ENCODE peak calls at places on chromosome 12, in six cellular contexts. Q is activated B cell treated with CpG ODN at 0.5 μM for 24 hours; X is psoas muscle; U is neural crest cell; G is CD4-positive, alpha-beta T cell; B is lower lobe of right lung. V is an unnamed sample.

GRCh38 chr12:79451988-79452387 is 238.8 kb downstream of the PAWR start:
- DNase-seq in Q (no peak), X (peak; percentile 63), U (no peak), G (no peak), B (no peak), V (no peak)

GRCh38 chr12:125738211-125738610 is 673.0 kb downstream of the AACS start:
- DNase-seq in Q (no peak), X (no peak), U (no peak), G (no peak), B (no peak), V (no peak)

GRCh38 chr12:48615681-48616080 is 45.8 kb upstream of the LALBA start:
- DNase-seq in Q (no peak), X (no peak), U (no peak), G (no peak), B (no peak), V (no peak)

GRCh38 chr12:99436584-99436983 is 211.0 kb upstream of the GARIN6 start:
- DNase-seq in Q (no peak), X (no peak), U (no peak), G (no peak), B (no peak), V (no peak)

GRCh38 chr12:71840226-71840847 is 778 bp downstream of the TBC1D15 start:
- DNase-seq in Q (no peak), X (no peak), U (no peak), G (no peak), B (no peak), V (no peak)

GRCh38 chr12:23093488-23093887 is 468.5 kb downstream of the ETNK1 start:
- DNase-seq in Q (no peak), X (no peak), U (no peak), G (no peak), B (no peak), V (no peak)

GRCh38 chr12:127272864-127273263 is 994.1 kb upstream of the TMEM132C start:
- DNase-seq in Q (no peak), X (no peak), U (no peak), G (no peak), B (no peak), V (no peak)

GRCh38 chr12:117036547-117036946 is 62.7 kb downstream of the TESC start:
- DNase-seq in Q (no peak), X (no peak), U (no peak), G (no peak), B (no peak), V (no peak)

GRCh38 chr12:104360157-104360556 is 56.6 kb downstream of the EID3 start:
- DNase-seq in Q (no peak), X (no peak), U (no peak), G (no peak), B (no peak), V (no peak)

GRCh38 chr12:26648999-26649398 is 184.0 kb downstream of the ITPR2 start:
- DNase-seq in Q (no peak), X (no peak), U (no peak), G (no peak), B (no peak), V (no peak)

GRCh38 chr12:26845057-26845666 is 12.2 kb upstream of the ITPR2 start:
- DNase-seq in Q (no peak), X (peak; percentile 71), U (peak; percentile 64), G (no peak), B (peak; percentile 63), V (no peak)

GRCh38 chr12:54300732-54301427 is at the start of gene NFE2:
- DNase-seq in Q (no peak), X (peak; percentile 74), U (peak; percentile 53), G (no peak), B (peak; percentile 86), V (no peak)

GRCh38 chr12:31737345-31737744 is 8.5 kb upstream of the AMN1 start:
- DNase-seq in Q (no peak), X (no peak), U (no peak), G (no peak), B (no peak), V (no peak)

GRCh38 chr12:99766408-99766807 is 118.9 kb downstream of the GARIN6 start:
- DNase-seq in Q (no peak), X (no peak), U (no peak), G (no peak), B (no peak), V (no peak)

GRCh38 chr12:89665556-89665955 is 43.1 kb downstream of the ATP2B1 start:
- DNase-seq in Q (no peak), X (no peak), U (no peak), G (no peak), B (no peak), V (no peak)

GRCh38 chr12:104966677-104967076 is 8.6 kb upstream of the SLC41A2 start:
- DNase-seq in Q (no peak), X (no peak), U (no peak), G (no peak), B (no peak), V (no peak)

GRCh38 chr12:32586390-32586789 is 92.7 kb upstream of the DNM1L start:
- DNase-seq in Q (no peak), X (no peak), U (no peak), G (no peak), B (no peak), V (no peak)

GRCh38 chr12:100247765-100248164 is 19.1 kb downstream of the DEPDC4 start:
- DNase-seq in Q (no peak), X (no peak), U (no peak), G (no peak), B (no peak), V (no peak)

GRCh38 chr12:24359418-24359817 is 409.9 kb upstream of the SOX5 start:
- DNase-seq in Q (no peak), X (no peak), U (no peak), G (no peak), B (no peak), V (no peak)

GRCh38 chr12:71162832-71163711 is 5.3 kb upstream of the TSPAN8 start:
- DNase-seq in Q (no peak), X (no peak), U (no peak), G (no peak), B (no peak), V (no peak)

GRCh38 chr12:98469108-98469507 is 46.3 kb upstream of the TMPO start:
- DNase-seq in Q (no peak), X (no peak), U (no peak), G (no peak), B (no peak), V (no peak)

GRCh38 chr12:32507559-32508276 is 108.4 kb downstream of the FGD4 start:
- DNase-seq in Q (no peak), X (no peak), U (no peak), G (no peak), B (no peak), V (no peak)

GRCh38 chr12:62438098-62438692 is 28.4 kb upstream of the MON2 start:
- DNase-seq in Q (no peak), X (no peak), U (peak; percentile 68), G (peak; percentile 28), B (no peak), V (no peak)

GRCh38 chr12:90543393-90543792 is 411.6 kb downstream of the CCER1 start:
- DNase-seq in Q (no peak), X (no peak), U (no peak), G (no peak), B (no peak), V (no peak)

GRCh38 chr12:93122569-93123091 is 193.5 kb upstream of the EEA1 start:
- DNase-seq in Q (no peak), X (no peak), U (no peak), G (no peak), B (peak; percentile 60), V (no peak)

GRCh38 chr12:115470977-115471376 is 787.0 kb upstream of the TBX3 start:
- DNase-seq in Q (no peak), X (no peak), U (no peak), G (no peak), B (no peak), V (no peak)
- TF ChIP-seq CTCF in Q (no peak), X (no peak), U (no peak), G (no peak), B (no peak), V (no peak)

DNA sequence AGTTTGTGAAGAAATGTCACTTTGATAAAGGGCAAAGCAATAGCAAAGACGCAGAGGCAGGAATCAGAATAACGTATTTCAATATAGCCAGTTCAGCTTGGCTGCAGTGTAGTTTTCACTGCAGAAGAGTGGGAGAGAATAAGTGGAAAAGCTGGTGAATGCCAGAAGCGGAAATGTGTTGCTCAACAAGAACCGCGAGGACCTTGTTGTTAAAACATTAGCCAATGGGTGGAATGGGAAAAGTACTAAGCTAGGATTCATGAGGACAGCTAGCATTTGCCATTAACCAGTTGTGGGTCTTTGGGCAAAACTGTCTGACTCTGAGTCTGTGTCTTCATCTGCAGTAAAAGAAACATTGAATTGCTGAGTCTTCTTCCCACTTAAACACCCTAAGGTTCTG is 292.9 kb upstream of the GRIP1 start:
- DNase-seq in Q (no peak), X (no peak), U (no peak), G (no peak), B (no peak), V (no peak)
- TF ChIP-seq CTCF in Q (no peak), X (no peak), U (no peak), G (no peak), B (no peak), V (no peak)

GRCh38 chr12:110934093-110934852 is 13.9 kb upstream of the MYL2 start:
- DNase-seq in Q (no peak), X (peak; percentile 63), U (no peak), G (no peak), B (no peak), V (no peak)

GRCh38 chr12:110931315-110931728 is 10.9 kb upstream of the MYL2 start:
- DNase-seq in Q (no peak), X (peak; percentile 85), U (no peak), G (no peak), B (no peak), V (no peak)

GRCh38 chr12:110930348-110931314 is 10.3 kb upstream of the MYL2 start:
- DNase-seq in Q (no peak), X (no peak), U (no peak), G (no peak), B (no peak), V (no peak)

GRCh38 chr12:110933326-110933974 is 13.1 kb upstream of the MYL2 start:
- DNase-seq in Q (no peak), X (no peak), U (no peak), G (no peak), B (no peak), V (no peak)

GRCh38 chr12:110932048-110932447 is 11.7 kb upstream of the MYL2 start:
- DNase-seq in Q (no peak), X (no peak), U (peak; percentile 19), G (no peak), B (no peak), V (no peak)
- TF ChIP-seq CTCF in Q (no peak), X (no peak), U (peak; percentile 38), G (no peak), B (no peak), V (peak; percentile 65)

DNA sequence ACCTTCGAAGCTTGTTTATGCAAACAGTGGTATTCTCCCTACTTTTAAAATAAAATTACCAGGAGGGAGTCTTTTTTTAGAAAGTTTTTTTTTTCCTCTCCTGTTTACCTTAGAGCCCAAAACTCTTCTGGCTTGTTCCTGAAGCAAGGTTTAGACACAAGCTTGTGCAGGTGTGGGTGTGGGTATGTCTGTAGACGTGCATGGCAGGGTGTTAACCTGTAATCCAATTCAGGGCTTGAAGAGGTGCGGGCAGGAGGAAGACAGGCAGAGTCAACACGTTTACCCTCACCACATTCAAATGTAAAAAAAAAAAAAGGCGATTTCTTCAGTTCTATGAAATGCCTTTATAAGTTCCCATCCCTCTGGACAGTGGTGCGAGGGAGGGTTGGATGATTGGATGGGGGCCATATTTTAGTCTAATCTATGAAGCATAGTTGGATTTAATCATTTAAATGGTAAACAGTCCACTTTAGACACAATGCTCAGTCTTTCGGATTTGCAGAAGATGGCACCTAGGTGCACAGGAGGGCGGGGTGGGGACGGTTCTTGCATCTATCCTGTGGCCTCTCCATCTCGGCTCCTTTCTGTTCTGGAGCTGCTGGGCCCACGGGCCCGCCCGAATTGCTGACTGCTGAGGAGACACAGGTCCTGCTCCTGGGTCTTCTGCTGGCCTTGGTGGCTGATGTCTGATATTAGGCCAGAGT is 982 bp upstream of the NINJ2 start:
- DNase-seq in Q (no peak), X (no peak), U (no peak), G (no peak), B (no peak), V (no peak)
- TF ChIP-seq CTCF in Q (no peak), X (no peak), U (no peak), G (no peak), B (no peak), V (no peak)